ENCODE peak calls at places on chromosome 17, in five cellular contexts. Z, E, A, C and Q are unnamed samples.

GRCh38 chr17:80649672-80650338 is 105.2 kb downstream of the RPTOR start:
- DNase-seq in Z (no peak), E (no peak), A (no peak), C (no peak), Q (no peak)

GRCh38 chr17:79971651-79972050 is 64.0 kb downstream of the TBC1D16 start:
- DNase-seq in Z (peak; percentile 38), E (no peak), A (peak; percentile 34), C (peak; percentile 54), Q (no peak)

GRCh38 chr17:45388604-45389325 is 43.9 kb downstream of the ARHGAP27 start:
- DNase-seq in Z (no peak), E (no peak), A (no peak), C (peak; percentile 53), Q (no peak)

GRCh38 chr17:56319531-56319930 is 166.3 kb downstream of the ANKFN1 start:
- DNase-seq in Z (no peak), E (no peak), A (no peak), C (no peak), Q (peak; percentile 10)

GRCh38 chr17:37360632-37361031 is 15.2 kb upstream of the C17orf78 start:
- DNase-seq in Z (no peak), E (no peak), A (no peak), C (no peak), Q (no peak)

GRCh38 chr17:73194514-73195222 is 1.8 kb downstream of the COG1 start:
- DNase-seq in Z (no peak), E (no peak), A (no peak), C (no peak), Q (no peak)

GRCh38 chr17:62094175-62094574 is 29.1 kb upstream of the MED13 start:
- DNase-seq in Z (no peak), E (no peak), A (no peak), C (no peak), Q (no peak)

GRCh38 chr17:28533091-28533670 is 19.2 kb downstream of the UNC119 start:
- DNase-seq in Z (no peak), E (no peak), A (no peak), C (no peak), Q (peak; percentile 39)

GRCh38 chr17:40312131-40312731 is 3.3 kb downstream of the RARA start:
- DNase-seq in Z (peak; percentile 52), E (no peak), A (no peak), C (peak; percentile 68), Q (no peak)

GRCh38 chr17:38879878-38880727 is 10.2 kb downstream of the LASP1 start:
- DNase-seq in Z (no peak), E (no peak), A (no peak), C (peak; percentile 79), Q (no peak)

DNA sequence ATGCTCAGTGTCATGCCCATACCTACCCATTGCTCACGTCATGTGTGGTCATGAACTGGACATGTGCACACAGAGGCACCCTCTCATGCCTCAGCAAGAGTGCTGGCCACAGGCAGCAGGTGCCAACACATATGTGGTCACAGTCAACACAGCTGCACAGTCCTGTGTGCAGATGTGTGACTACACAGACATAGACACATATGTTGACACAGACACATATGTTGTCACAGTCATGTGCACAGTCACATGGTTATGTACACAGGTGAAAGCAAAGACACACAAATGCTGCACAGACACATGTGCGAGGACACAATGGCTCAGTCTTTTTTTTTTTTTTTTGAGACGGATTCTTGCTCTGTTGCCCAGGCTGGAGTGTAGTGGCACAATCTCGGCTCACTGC is 11.3 kb downstream of the SLC4A1 start:
- DNase-seq in Z (no peak), E (no peak), A (no peak), C (no peak), Q (no peak)
- TF ChIP-seq POLR2AphosphoS5 in Z (no peak), E (no peak), A (no peak), C (no peak), Q (no peak)

GRCh38 chr17:8965394-8966168 is at the start of gene PIK3R5:
- DNase-seq in Z (no peak), E (peak; percentile 65), A (no peak), C (no peak), Q (no peak)
- TF ChIP-seq POLR2A in Z (no peak), E (no peak), A (no peak), C (no peak), Q (no peak)

GRCh38 chr17:77723071-77723908 is 235.2 kb upstream of the TNRC6C start:
- DNase-seq in Z (no peak), E (no peak), A (no peak), C (no peak), Q (no peak)
- H3K4me3 ChIP-seq in Z (no peak overlapping the region), E (no peak overlapping the region), A (no peak overlapping the region), C (no peak overlapping the region), Q (no peak overlapping the region)

DNA sequence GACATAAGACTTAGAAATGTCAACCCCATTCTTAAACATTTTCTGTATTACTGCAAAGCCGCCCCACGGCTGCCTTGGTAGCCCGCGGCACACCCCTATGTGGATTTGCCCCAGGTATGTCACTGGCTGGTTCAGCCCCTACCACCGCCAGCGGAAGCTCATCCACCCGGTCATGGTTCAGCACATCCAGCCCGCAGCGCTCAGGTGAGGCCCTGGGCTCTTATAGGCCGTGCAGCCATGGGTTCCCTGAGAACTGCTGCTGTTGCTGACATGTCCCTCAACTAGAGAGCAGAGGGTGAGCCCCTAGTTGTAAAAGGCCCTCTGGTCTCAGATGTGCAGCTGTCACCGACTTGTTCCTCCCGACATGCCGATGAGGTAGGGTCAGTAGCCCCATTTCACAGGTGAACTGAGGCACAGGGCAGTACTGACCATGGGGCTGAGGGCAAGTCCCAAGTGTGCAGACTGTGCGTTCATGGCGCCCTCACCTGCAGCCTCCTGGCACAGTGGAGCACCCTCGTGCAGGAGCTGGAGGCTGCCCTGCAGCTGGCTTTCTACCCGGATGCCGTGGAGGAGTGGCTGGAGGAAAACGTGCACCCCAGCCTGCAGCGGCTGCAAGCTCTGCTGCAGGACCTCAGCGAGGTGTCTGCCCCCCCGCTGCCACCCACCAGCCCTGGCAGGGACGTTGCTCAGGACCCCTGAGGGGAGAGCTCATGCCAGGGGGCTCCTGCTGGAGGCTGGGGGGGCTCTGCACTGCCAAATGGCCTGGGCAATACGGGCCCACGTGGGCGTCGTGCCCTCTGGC is 8.7 kb downstream of the CYBC1 start:
- DNase-seq in Z (no peak), E (no peak), A (no peak), C (no peak), Q (no peak)
- TF ChIP-seq POLR2AphosphoS5 in Z (no peak), E (no peak), A (no peak), C (no peak), Q (no peak)

GRCh38 chr17:5418858-5419355 is 555 bp downstream of the NUP88 start:
- DNase-seq in Z (no peak), E (peak; percentile 52), A (no peak), C (no peak), Q (peak; percentile 52)

GRCh38 chr17:5416886-5417285 is 2.6 kb downstream of the NUP88 start:
- DNase-seq in Z (no peak), E (no peak), A (no peak), C (no peak), Q (no peak)

GRCh38 chr17:5422505-5422904 is 2.5 kb downstream of the RPAIN start:
- DNase-seq in Z (no peak), E (no peak), A (no peak), C (no peak), Q (no peak)

GRCh38 chr17:5419356-5419958 is at the start of gene NUP88:
- DNase-seq in Z (peak; percentile 98), E (peak; percentile 94), A (peak; percentile 94), C (peak; percentile 98), Q (peak; percentile 95)

GRCh38 chr17:5419959-5420653 is at the start of gene RPAIN:
- DNase-seq in Z (peak; percentile 92), E (peak; percentile 88), A (peak; percentile 85), C (peak; percentile 93), Q (peak; percentile 91)
- TF ChIP-seq POLR2A in Z (peak; percentile 16), E (no peak), A (no peak), C (peak; percentile 60), Q (peak; percentile 51)

GRCh38 chr17:48616719-48617514 is 1.8 kb upstream of the HOXB8 start:
- DNase-seq in Z (no peak), E (no peak), A (no peak), C (no peak), Q (no peak)
- H3K4me3 ChIP-seq in Z (no peak overlapping the region), E (peak overlapping the region; percentile 25), A (no peak overlapping the region), C (no peak overlapping the region), Q (no peak overlapping the region)

DNA sequence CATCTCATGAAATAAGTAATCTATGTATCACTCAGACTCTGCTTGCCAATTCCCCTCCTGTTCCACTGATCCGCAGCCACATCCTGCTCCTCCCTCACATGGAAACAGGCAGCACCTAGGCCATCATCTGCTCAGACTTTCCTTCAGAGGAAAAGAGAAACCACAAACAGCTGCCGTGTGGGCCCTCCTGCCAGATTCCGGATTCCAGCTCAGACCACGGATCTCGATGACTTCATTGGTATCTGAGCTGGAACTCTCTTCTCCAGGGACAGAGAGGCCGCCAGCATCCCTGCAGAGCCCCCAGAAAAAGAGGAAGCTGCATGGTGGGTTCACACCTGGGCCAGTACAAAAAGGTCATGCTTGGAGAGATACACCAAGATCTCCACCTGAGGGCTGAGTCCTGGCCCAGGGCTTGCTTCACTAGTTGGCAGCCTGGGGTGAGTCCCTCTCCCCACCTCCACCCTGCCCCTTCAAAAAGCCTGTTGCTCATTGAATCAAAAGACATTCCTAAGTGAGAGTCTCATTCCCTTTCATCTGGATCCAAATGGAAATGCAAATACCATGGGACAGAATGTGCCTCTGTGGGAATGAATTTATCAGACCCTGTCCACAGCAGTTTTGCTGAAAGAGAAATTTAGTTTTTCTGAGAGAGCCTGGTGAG is 47.2 kb downstream of the HOXB1 start:
- DNase-seq in Z (no peak), E (no peak), A (no peak), C (peak; percentile 79), Q (peak; percentile 15)
- TF ChIP-seq POLR2AphosphoS5 in Z (no peak), E (no peak), A (no peak), C (no peak), Q (peak; percentile 14)